ENCODE peak calls at places on chromosomes 11 and 22, in six cellular contexts. G is K562, H is GM12891, P is GM12878, Z is H1, I is HepG2. Q is an unnamed sample.
A peak's percentile ranks its signal among the peaks of the same experiment; 100 is the strongest.

GRCh38 chr22:46010177-46010867 is 33.4 kb upstream of the WNT7B start:
- DNase-seq in P (no peak), Z (no peak), I (no peak), G (no peak), H (no peak), Q (no peak)

GRCh38 chr11:104534268-104534667 is 364.0 kb downstream of the CASP12 start:
- DNase-seq in P (no peak), I (no peak), G (no peak), H (no peak), Z (no peak), Q (no peak)

GRCh38 chr11:45931739-45932138 is 9.3 kb downstream of the LARGE2 start:
- DNase-seq in Z (no peak), G (no peak), H (no peak), P (no peak), I (no peak), Q (no peak)

GRCh38 chr11:108324587-108324986 is 101.7 kb downstream of the ATM start:
- DNase-seq in I (no peak), P (no peak), Z (no peak), H (no peak), G (no peak), Q (no peak)

GRCh38 chr11:105783216-105783615 is 173.3 kb downstream of the GRIA4 start:
- DNase-seq in H (no peak), P (no peak), G (no peak), Z (no peak), I (no peak), Q (no peak)

GRCh38 chr11:113160652-113161051 is 153.7 kb upstream of the TTC12 start:
- DNase-seq in H (no peak), I (no peak), P (no peak), Z (no peak), G (no peak), Q (no peak)

GRCh38 chr22:35642305-35642741 is 5.9 kb upstream of the APOL6 start:
- DNase-seq in H (no peak), I (peak; percentile 47), Z (no peak), G (no peak), P (no peak), Q (no peak)

GRCh38 chr11:94149435-94149834 is 20.8 kb downstream of the PANX1 start:
- DNase-seq in I (no peak), G (no peak), H (no peak), P (no peak), Z (no peak), Q (no peak)

GRCh38 chr11:44651535-44652130 is 75.1 kb upstream of the TSPAN18 start:
- DNase-seq in G (no peak), H (no peak), I (no peak), Z (no peak), P (no peak), Q (no peak)

GRCh38 chr11:117876341-117877119 is at the start of gene FXYD6:
- DNase-seq in Z (peak; percentile 78), I (no peak), P (no peak), H (no peak), G (peak; percentile 66), Q (no peak)

GRCh38 chr22:26276530-26277200 is 107.4 kb downstream of the SEZ6L start:
- DNase-seq in G (no peak), P (no peak), H (no peak), I (no peak), Z (no peak), Q (no peak)

DNA sequence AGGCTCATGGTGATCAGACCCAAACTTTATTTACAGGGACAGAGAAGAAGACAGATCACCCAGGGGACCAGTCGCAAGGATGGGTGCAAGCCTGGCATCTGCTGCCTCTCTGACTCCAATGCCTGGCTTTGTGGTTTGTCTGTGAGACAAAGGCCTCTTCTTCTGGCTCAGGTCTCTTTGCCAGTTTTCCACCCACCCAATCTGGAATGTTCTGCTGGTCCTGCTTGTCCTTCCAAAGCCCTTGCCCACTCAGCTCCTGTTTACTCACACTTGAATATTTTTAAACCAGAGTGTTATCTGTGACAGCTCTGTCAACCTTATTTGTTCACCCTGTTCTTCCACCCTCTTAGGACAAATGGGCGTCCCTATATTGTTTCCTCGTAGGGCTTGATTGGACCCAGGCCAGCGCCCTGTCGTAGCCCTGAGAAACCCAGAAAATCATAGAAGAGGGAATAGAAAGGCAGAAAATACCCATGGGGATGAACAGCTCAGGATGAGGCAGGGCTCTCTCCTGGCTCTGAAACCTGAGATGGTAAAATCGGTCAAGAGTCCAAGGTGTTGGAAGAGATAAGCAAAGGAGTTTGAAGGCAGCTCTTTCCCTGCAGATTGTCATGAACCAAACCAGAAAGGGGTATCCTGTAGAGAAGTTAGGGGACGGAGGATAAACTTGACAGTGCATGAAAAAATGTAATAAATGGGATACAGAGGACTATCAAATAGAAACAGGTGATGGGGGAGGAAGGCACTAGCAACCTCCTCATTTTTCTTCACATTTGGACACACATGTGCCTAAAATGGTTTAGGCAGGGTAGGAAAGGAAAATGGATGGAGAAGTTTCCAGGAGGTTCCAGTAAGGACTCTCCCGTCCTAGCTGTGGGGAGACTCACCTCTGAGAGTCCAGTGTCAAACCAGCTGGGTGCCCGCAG is 670 bp downstream of the CRYAB start:
- DNase-seq in H (no peak), G (peak; percentile 56), P (no peak), I (no peak), Z (no peak), Q (no peak)
- TF ChIP-seq POLR2A in H (no peak), G (no peak), P (no peak), I (no peak), Z (no peak), Q (no peak)

GRCh38 chr11:5252280-5253265 is 2.0 kb downstream of the HBG2 start:
- DNase-seq in P (no peak), Z (no peak), I (no peak), G (peak; percentile 46), H (no peak), Q (no peak)
- TF ChIP-seq TAF1 in P (no peak), Z (no peak), I (no peak), G (no peak), H (no peak), Q (no peak)

GRCh38 chr11:2779499-2779980 is 79.7 kb upstream of the KCNQ1OT1 start:
- DNase-seq in Z (peak; percentile 42), H (no peak), P (no peak), I (no peak), G (peak; percentile 72), Q (peak; percentile 7)

GRCh38 chr11:2778630-2779498 is 79.1 kb upstream of the KCNQ1OT1 start:
- DNase-seq in I (peak; percentile 66), P (no peak), G (peak; percentile 85), Z (peak; percentile 42), H (peak; percentile 70), Q (peak; percentile 28)

GRCh38 chr11:2780850-2781412 is 81.1 kb upstream of the KCNQ1OT1 start:
- DNase-seq in I (no peak), H (no peak), P (no peak), G (no peak), Z (peak; percentile 16), Q (no peak)

GRCh38 chr11:2781413-2782274 is 81.8 kb upstream of the KCNQ1OT1 start:
- DNase-seq in I (no peak), G (peak; percentile 18), P (no peak), Z (peak; percentile 42), H (no peak), Q (peak; percentile 9)

DNA sequence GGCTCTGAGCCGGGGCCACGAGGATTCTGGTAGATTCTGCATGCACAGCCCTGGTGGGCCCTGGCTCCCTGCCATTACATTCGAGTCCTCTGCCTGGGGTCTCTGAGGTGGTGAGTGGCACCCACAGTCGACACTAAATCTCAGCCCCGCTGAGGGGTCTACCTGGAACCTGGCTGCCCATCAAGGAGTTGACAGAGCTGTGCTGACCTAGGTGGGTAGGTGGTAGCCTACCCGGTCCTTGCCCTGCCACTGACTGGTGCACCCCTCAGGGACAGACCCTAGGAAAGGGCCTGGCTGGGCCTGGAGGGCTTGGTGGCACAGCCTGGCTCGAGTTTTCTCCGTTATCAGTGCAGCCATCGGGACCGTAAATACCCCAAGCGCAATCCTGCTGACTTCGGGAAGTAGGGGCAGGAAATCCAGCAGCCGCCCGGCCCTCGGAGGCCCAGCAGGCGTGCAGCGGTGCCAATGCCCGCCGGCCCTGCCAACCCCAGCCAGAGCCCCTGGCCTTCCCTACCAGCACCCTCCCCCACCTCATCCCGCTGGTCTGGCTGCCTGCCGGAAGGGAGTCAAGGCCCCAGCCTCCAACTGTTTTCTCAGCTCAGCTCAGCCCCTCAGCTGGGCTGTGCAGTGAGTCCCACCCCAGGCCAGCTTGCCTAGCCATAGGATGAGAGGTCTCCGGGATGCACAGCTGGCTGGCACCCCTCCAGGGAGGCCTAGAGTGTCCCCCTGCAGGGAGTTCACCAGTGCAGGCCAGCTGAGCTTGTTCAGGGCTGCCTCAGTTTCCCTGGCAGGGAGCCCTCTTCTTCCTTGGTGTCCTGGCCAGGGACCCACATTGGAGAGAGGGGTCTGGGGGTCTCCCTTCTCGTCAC is 80.4 kb upstream of the KCNQ1OT1 start:
- DNase-seq in P (no peak), Z (peak; percentile 42), G (peak; percentile 30), I (peak; percentile 23), H (no peak), Q (peak; percentile 8)
- TF ChIP-seq POLR2A in P (no peak), Z (no peak), G (no peak), I (no peak), H (no peak), Q (no peak)

GRCh38 chr22:48744967-48745841 is 1082.5 kb downstream of the BRD1 start:
- DNase-seq in G (no peak), Z (peak; percentile 35), I (no peak), P (no peak), H (no peak), Q (no peak)

GRCh38 chr22:48744283-48744641 is 1083.4 kb downstream of the BRD1 start:
- DNase-seq in H (no peak), G (no peak), P (no peak), I (no peak), Z (no peak), Q (no peak)

GRCh38 chr22:48742191-48742555 is 1085.5 kb downstream of the BRD1 start:
- DNase-seq in G (no peak), P (no peak), Z (peak; percentile 17), H (no peak), I (no peak), Q (no peak)

GRCh38 chr22:48742556-48743343 is 1084.9 kb downstream of the BRD1 start:
- DNase-seq in P (no peak), I (no peak), G (no peak), H (no peak), Z (peak; percentile 39), Q (no peak)

DNA sequence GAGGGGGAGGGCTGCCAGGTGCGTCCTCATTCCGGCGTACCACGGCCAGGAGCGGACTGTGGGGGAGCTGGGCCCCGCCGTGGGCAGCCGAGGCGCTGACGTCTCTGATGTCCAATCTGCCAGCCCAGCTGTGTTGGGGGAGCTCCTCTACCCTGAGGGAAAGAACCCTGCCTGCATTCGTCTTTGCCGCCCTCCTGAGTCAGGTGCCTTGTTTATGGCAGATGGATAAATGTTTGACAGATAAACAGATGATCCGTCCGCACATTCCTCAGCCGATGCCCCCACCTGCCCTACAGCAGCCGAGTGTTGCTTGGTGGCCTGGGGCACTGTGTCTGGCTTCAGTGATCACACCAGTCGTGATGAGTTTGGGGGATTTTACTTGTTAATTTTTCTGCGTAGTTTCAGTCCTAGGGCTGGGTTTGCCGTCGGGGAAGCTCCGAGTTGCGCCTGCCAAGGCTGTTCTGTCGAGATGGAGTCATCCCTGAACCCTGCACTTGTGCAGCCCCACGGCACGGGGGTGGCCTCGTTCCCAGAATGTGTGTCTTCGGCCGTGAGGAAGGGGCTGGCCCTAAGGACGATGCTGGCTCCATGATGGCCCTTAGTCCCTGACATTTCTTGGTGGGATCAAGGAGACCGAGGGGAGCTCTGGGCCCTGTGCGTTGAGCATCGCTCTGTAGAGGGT is 1083.9 kb downstream of the BRD1 start:
- DNase-seq in H (no peak), Z (peak; percentile 37), I (no peak), G (no peak), P (no peak), Q (no peak)
- TF ChIP-seq TAF1 in H (no peak), Z (no peak), I (no peak), G (no peak), P (no peak), Q (no peak)

Q was measured in GM12892.